ENCODE peak calls at places on chromosomes 6 and 20, in eight cellular contexts. I, C, R, X, M, U, S and J are unnamed samples.
A peak's percentile ranks its signal among the peaks of the same experiment; 100 is the strongest.

GRCh38 chr20:46833360-46833759 is 61.3 kb upstream of the EYA2 start:
- DNase-seq in I (no peak), C (no peak), R (no peak), X (no peak), M (no peak), U (no peak), S (no peak), J (no peak)

GRCh38 chr6:41975276-41975675 is 33.7 kb upstream of the CCND3 start:
- DNase-seq in I (no peak), C (no peak), R (no peak), X (no peak), M (no peak), U (no peak), S (no peak), J (no peak)

GRCh38 chr20:41432620-41433602 is 66.3 kb upstream of the EMILIN3 start:
- DNase-seq in I (no peak), C (no peak), R (no peak), X (no peak), M (no peak), U (no peak), S (no peak), J (no peak)

GRCh38 chr20:58721951-58722371 is 29.4 kb downstream of the NPEPL1 start:
- DNase-seq in I (peak; percentile 54), C (no peak), R (no peak), X (no peak), M (peak; percentile 54), U (no peak), S (peak; percentile 2), J (no peak)

GRCh38 chr6:148383658-148384417 is 41.2 kb downstream of the SASH1 start:
- DNase-seq in I (no peak), C (no peak), R (no peak), X (no peak), M (no peak), U (no peak), S (no peak), J (no peak)

GRCh38 chr20:11791316-11792228 is 126.1 kb upstream of the BTBD3 start:
- DNase-seq in I (no peak), C (peak; percentile 78), R (no peak), X (no peak), M (no peak), U (no peak), S (no peak), J (peak; percentile 57)

GRCh38 chr20:22796465-22797077 is 212.2 kb upstream of the FOXA2 start:
- DNase-seq in I (no peak), C (peak; percentile 10), R (no peak), X (no peak), M (no peak), U (no peak), S (no peak), J (no peak)

GRCh38 chr6:46652603-46653438 is at the start of the genes CYP39A1 and SLC25A27:
- DNase-seq in I (peak; percentile 97), C (peak; percentile 93), R (peak; percentile 96), X (peak; percentile 90), M (peak; percentile 96), U (peak; percentile 74), S (peak; percentile 99), J (peak; percentile 98)

GRCh38 chr6:55818482-55818881 is 56.9 kb downstream of the BMP5 start:
- DNase-seq in I (no peak), C (no peak), R (no peak), X (no peak), M (no peak), U (no peak), S (no peak), J (no peak)

GRCh38 chr20:35742741-35743523 is 872 bp upstream of the RBM39 start:
- DNase-seq in I (no peak), C (no peak), R (no peak), X (peak; percentile 87), M (no peak), U (no peak), S (peak; percentile 49), J (peak; percentile 30)

GRCh38 chr20:53859684-53860083 is 210.7 kb downstream of the BCAS1 start:
- DNase-seq in I (no peak), C (no peak), R (peak; percentile 51), X (no peak), M (no peak), U (no peak), S (no peak), J (no peak)

GRCh38 chr6:24882295-24882694 is 53.5 kb downstream of the RIPOR2 start:
- DNase-seq in I (no peak), C (peak; percentile 20), R (no peak), X (no peak), M (no peak), U (no peak), S (no peak), J (no peak)

GRCh38 chr6:24879351-24879750 is 56.4 kb downstream of the RIPOR2 start:
- DNase-seq in I (no peak), C (no peak), R (no peak), X (no peak), M (no peak), U (no peak), S (no peak), J (no peak)

GRCh38 chr6:24882835-24883555 is 52.8 kb downstream of the RIPOR2 start:
- DNase-seq in I (no peak), C (no peak), R (no peak), X (no peak), M (no peak), U (no peak), S (no peak), J (no peak)

GRCh38 chr6:24887520-24887919 is 48.2 kb downstream of the RIPOR2 start:
- DNase-seq in I (no peak), C (no peak), R (no peak), X (no peak), M (no peak), U (no peak), S (no peak), J (no peak)

DNA sequence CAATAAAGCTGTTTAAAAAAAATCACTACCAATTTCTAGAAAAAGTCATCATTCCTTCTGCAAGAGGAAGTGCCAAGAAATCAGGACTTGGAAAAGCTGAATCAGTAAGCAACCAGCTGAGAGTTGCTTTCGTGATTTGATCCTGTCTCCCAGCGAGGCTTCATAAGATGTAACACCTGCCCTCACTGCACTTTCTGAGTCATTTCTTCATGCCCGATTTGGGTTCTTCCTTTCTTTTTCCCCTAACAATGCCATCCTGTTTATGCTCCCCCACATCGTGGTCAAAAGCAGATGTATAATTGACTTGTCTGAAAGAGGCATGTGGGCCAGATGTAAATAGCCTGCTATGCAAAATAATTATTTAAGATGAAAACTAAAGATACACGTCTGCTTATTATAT is 52.1 kb downstream of the RIPOR2 start:
- DNase-seq in I (no peak), C (peak; percentile 22), R (no peak), X (peak; percentile 85), M (no peak), U (no peak), S (no peak), J (no peak)
- H3K36me3 ChIP-seq in I (no peaks in the 10 kb centered on the region), C (no peaks in the 10 kb centered on the region), R (no peaks in the 10 kb centered on the region), X (peaks cover 9% of the 10 kb centered on the region), M (no peaks in the 10 kb centered on the region), U (no peaks in the 10 kb centered on the region), S (no peaks in the 10 kb centered on the region), J (no peaks in the 10 kb centered on the region)

DNA sequence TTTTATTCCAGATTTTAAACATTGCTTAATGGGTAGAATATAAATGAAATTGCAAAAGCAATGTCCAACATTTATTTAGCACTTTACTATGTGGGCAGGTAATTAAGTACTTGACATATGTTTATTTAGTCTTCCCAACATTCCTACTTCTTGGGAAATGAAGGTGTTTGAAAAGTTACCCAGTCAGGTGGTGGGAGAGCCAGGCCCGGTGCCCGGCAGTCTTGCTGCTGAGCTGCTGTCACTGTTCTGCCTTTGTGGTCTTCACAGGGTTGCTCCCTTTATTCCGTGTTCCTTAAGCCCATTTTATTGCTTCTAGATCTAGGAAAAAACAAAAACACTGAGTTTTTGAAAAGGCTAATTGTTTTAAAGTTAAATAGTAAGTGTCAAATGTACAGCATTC is 42.6 kb upstream of the TULP4 start:
- DNase-seq in I (no peak), C (no peak), R (no peak), X (no peak), M (no peak), U (no peak), S (no peak), J (no peak)
- TF ChIP-seq CTCF in I (no peak), C (no peak), R (no peak), X (no peak), M (no peak), U (no peak), S (no peak), J (no peak)

GRCh38 chr6:99995916-99996315 is 1.9 kb upstream of the MCHR2 start:
- DNase-seq in I (no peak), C (no peak), R (no peak), X (no peak), M (no peak), U (no peak), S (no peak), J (no peak)

GRCh38 chr6:99993146-99993532 is 884 bp downstream of the MCHR2 start:
- DNase-seq in I (no peak), C (no peak), R (no peak), X (no peak), M (no peak), U (no peak), S (no peak), J (no peak)

GRCh38 chr6:99991955-99992354 is 2.1 kb downstream of the MCHR2 start:
- DNase-seq in I (no peak), C (no peak), R (no peak), X (no peak), M (no peak), U (no peak), S (no peak), J (no peak)

GRCh38 chr6:99997141-99997540 is 3.1 kb upstream of the MCHR2 start:
- DNase-seq in I (no peak), C (peak; percentile 51), R (no peak), X (no peak), M (no peak), U (no peak), S (no peak), J (no peak)

DNA sequence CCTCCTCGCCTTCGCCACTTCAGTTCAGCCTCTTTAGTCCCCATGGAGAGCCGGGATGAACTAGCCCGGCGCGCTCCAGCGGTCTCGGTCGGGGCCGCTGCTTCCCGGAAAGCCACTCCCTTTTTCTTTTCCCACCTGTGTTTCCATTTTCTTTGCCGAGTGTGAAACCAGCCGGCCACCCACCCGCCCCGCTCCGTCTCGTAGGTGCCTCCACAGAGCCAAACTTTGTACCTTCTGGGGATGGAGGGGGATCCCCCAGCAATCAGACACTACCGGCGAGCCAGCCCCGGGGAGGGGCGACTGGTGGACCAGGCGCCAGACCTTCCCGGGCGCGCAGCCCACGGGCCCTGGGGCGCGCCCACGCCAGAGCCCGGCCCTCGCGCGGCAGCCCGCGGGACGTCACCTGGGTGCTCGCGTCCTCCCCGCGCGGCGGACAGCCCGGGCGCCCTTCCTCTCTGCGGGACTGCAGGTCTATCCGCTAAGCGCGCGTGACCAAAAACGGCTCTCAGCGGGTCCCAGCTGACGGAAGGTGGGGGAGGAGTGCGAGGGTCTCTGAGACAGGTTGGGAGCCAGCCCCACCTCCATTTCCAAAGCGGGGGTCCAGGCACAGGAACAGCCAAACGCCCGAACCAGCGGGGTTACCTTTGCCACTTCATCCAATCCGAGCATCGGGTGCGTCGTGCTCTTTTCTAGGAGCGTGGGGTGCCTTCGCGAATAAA is at the start of gene MCHR2:
- DNase-seq in I (peak; percentile 57), C (no peak), R (no peak), X (no peak), M (no peak), U (no peak), S (no peak), J (peak; percentile 76)
- H3K4me3 ChIP-seq in I (peak within 1 kb of the TSS; percentile 10), C (peak within 1 kb of the TSS; percentile 37), R (peak within 1 kb of the TSS; percentile 14), X (no peak within 1 kb of the TSS), M (no peak within 1 kb of the TSS), U (no peak within 1 kb of the TSS), S (no peak within 1 kb of the TSS), J (peak within 1 kb of the TSS; percentile 75)

GRCh38 chr6:169891846-169892245 is 140.4 kb downstream of the ERMARD start:
- DNase-seq in I (no peak), C (no peak), R (no peak), X (no peak), M (no peak), U (no peak), S (no peak), J (no peak)
- H3K36me3 ChIP-seq in I (no peaks in the 10 kb centered on the region), C (no peaks in the 10 kb centered on the region), R (no peaks in the 10 kb centered on the region), X (no peaks in the 10 kb centered on the region), M (no peaks in the 10 kb centered on the region), U (no peaks in the 10 kb centered on the region), S (no peaks in the 10 kb centered on the region), J (no peaks in the 10 kb centered on the region)